ENCODE peak calls at places on chromosomes 5 and 9, in eight cellular contexts. One of them, this sample, is unnamed.

GRCh38 chr9:6777218-6777902 is 19.6 kb downstream of the KDM4C start:
- DNase-seq in tibial artery: no peak
- DNase-seq in mesothelial cell of epicardium: no peak
- DNase-seq in A673: no peak
- DNase-seq in adrenal gland: no peak
- DNase-seq in GM23338: peak; percentile 90
- DNase-seq in tibial nerve: no peak
- DNase-seq in heart right ventricle: no peak
- DNase-seq in this sample: no peak

GRCh38 chr5:1189269-1189668 is 12.1 kb upstream of the SLC6A19 start:
- DNase-seq in mesothelial cell of epicardium: no peak
- DNase-seq in A673: no peak
- DNase-seq in tibial nerve: no peak
- DNase-seq in GM23338: no peak
- DNase-seq in heart right ventricle: no peak
- DNase-seq in adrenal gland: no peak
- DNase-seq in tibial artery: no peak
- DNase-seq in this sample: no peak

GRCh38 chr9:137269231-137269772 is 8.2 kb upstream of the TOR4A start:
- DNase-seq in A673: no peak
- DNase-seq in tibial nerve: no peak
- DNase-seq in adrenal gland: peak; percentile 74
- DNase-seq in mesothelial cell of epicardium: no peak
- DNase-seq in tibial artery: peak; percentile 50
- DNase-seq in GM23338: no peak
- DNase-seq in heart right ventricle: peak; percentile 54
- DNase-seq in this sample: no peak

GRCh38 chr9:122336189-122336588 is 34.6 kb upstream of the PTGS1 start:
- DNase-seq in adrenal gland: no peak
- DNase-seq in A673: no peak
- DNase-seq in mesothelial cell of epicardium: no peak
- DNase-seq in heart right ventricle: no peak
- DNase-seq in tibial nerve: no peak
- DNase-seq in GM23338: no peak
- DNase-seq in tibial artery: no peak
- DNase-seq in this sample: no peak

GRCh38 chr5:57037355-57037754 is 85.4 kb upstream of the MIER3 start:
- DNase-seq in adrenal gland: peak; percentile 26
- DNase-seq in mesothelial cell of epicardium: no peak
- DNase-seq in A673: no peak
- DNase-seq in tibial nerve: no peak
- DNase-seq in tibial artery: no peak
- DNase-seq in GM23338: peak; percentile 68
- DNase-seq in heart right ventricle: no peak
- DNase-seq in this sample: no peak

GRCh38 chr9:35703906-35704672 is 14.4 kb upstream of the TPM2 start:
- DNase-seq in tibial nerve: no peak
- DNase-seq in heart right ventricle: peak; percentile 38
- DNase-seq in adrenal gland: no peak
- DNase-seq in mesothelial cell of epicardium: no peak
- DNase-seq in tibial artery: no peak
- DNase-seq in A673: no peak
- DNase-seq in GM23338: no peak
- DNase-seq in this sample: no peak

GRCh38 chr5:16945163-16945562 is 9.1 kb upstream of the MYO10 start:
- DNase-seq in heart right ventricle: no peak
- DNase-seq in tibial nerve: no peak
- DNase-seq in adrenal gland: no peak
- DNase-seq in A673: no peak
- DNase-seq in mesothelial cell of epicardium: no peak
- DNase-seq in tibial artery: no peak
- DNase-seq in GM23338: no peak
- DNase-seq in this sample: no peak

GRCh38 chr5:176754376-176754942 is 55.9 kb upstream of the UNC5A start:
- DNase-seq in heart right ventricle: no peak
- DNase-seq in tibial artery: no peak
- DNase-seq in tibial nerve: no peak
- DNase-seq in A673: no peak
- DNase-seq in adrenal gland: no peak
- DNase-seq in GM23338: no peak
- DNase-seq in mesothelial cell of epicardium: no peak
- DNase-seq in this sample: no peak

GRCh38 chr5:12316812-12317211 is 412.6 kb upstream of the CTNND2 start:
- DNase-seq in tibial artery: no peak
- DNase-seq in GM23338: no peak
- DNase-seq in adrenal gland: no peak
- DNase-seq in mesothelial cell of epicardium: no peak
- DNase-seq in heart right ventricle: no peak
- DNase-seq in A673: no peak
- DNase-seq in tibial nerve: no peak
- DNase-seq in this sample: no peak

GRCh38 chr5:116880150-116880549 is 305.5 kb upstream of the SEMA6A start:
- DNase-seq in adrenal gland: no peak
- DNase-seq in tibial nerve: no peak
- DNase-seq in heart right ventricle: no peak
- DNase-seq in GM23338: no peak
- DNase-seq in mesothelial cell of epicardium: no peak
- DNase-seq in tibial artery: no peak
- DNase-seq in A673: no peak
- DNase-seq in this sample: no peak

GRCh38 chr5:173890195-173890951 is 2.2 kb downstream of the CPEB4 start:
- DNase-seq in GM23338: peak; percentile 56
- DNase-seq in adrenal gland: peak; percentile 70
- DNase-seq in heart right ventricle: peak; percentile 42
- DNase-seq in tibial artery: no peak
- DNase-seq in tibial nerve: no peak
- DNase-seq in A673: no peak
- DNase-seq in mesothelial cell of epicardium: no peak
- DNase-seq in this sample: no peak

GRCh38 chr5:118701796-118702195 is 286.6 kb downstream of the DTWD2 start:
- DNase-seq in heart right ventricle: no peak
- DNase-seq in GM23338: no peak
- DNase-seq in tibial artery: no peak
- DNase-seq in mesothelial cell of epicardium: no peak
- DNase-seq in tibial nerve: no peak
- DNase-seq in adrenal gland: no peak
- DNase-seq in A673: no peak
- DNase-seq in this sample: no peak

GRCh38 chr5:90424245-90424644 is 14.7 kb upstream of the CETN3 start:
- DNase-seq in heart right ventricle: no peak
- DNase-seq in GM23338: no peak
- DNase-seq in mesothelial cell of epicardium: no peak
- DNase-seq in tibial nerve: no peak
- DNase-seq in tibial artery: no peak
- DNase-seq in adrenal gland: no peak
- DNase-seq in A673: no peak
- DNase-seq in this sample: no peak

GRCh38 chr5:90418214-90418613 is 8.7 kb upstream of the CETN3 start:
- DNase-seq in heart right ventricle: no peak
- DNase-seq in GM23338: no peak
- DNase-seq in A673: no peak
- DNase-seq in tibial nerve: no peak
- DNase-seq in adrenal gland: no peak
- DNase-seq in tibial artery: no peak
- DNase-seq in mesothelial cell of epicardium: no peak
- DNase-seq in this sample: no peak

DNA sequence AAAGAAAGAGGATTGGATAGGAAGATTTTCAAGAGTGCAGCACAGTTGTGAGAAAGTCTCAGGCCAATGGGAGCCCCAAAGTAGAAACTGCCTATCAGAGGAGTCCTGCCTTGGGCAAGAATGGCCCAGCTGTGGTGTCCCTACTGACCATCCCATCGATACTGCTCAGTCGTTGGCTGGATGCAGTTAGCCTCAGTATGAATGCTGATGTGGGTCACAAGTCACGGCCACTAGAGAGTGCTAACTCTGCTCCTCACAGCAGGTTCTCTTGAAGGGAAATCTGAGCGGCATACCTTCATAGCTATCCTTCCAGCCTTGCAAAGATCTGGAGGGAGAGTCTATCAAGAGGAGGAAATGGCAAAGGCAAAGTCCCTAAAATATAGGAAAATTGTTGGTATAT is 11.6 kb upstream of the CETN3 start:
- DNase-seq in A673: no peak
- DNase-seq in tibial artery: no peak
- DNase-seq in heart right ventricle: no peak
- DNase-seq in tibial nerve: no peak
- DNase-seq in mesothelial cell of epicardium: no peak
- DNase-seq in adrenal gland: no peak
- DNase-seq in GM23338: peak; percentile 83
- DNase-seq in this sample: no peak
- TF ChIP-seq CTCF in A673: no peak
- TF ChIP-seq CTCF in tibial artery: no peak
- TF ChIP-seq CTCF in heart right ventricle: no peak
- TF ChIP-seq CTCF in tibial nerve: no peak
- TF ChIP-seq CTCF in mesothelial cell of epicardium: no peak
- TF ChIP-seq CTCF in adrenal gland: no peak
- TF ChIP-seq CTCF in GM23338: peak; percentile 79
- TF ChIP-seq CTCF in this sample: no peak

DNA sequence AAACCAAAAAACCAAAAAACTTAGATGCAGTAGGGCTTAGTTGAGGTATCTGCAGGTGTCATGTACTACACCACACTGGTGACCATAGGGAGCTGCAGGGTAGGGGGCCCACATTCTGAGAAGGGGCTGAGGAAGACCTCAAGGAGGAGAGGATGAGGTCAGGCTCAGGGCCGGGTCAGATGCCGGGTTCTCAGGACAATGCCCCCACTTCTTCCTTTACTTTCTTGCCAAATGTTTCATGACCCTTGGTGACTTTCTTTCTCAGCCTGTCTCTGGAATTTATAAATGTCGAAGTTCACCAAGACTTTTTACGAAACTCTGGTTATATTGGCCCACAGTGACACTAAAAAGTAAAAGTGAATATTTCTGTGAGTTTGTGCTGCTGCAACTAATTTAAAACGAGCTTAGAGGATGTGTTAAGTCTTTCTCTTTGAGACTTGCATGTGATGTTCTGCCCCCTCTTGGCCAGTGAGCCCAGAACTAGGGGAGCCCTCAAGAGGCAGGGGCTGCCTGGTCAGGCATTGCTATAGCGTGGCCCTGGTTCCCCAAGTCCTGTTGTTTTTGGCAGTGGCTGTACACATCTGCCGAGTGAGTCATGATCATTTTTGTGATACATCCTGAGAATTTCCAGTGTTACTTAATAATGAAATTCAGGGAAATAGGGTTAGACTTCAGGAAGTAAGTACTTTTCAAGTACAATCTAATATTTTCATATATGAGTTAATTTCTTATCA is 11.2 kb downstream of the ACO1 start:
- DNase-seq in heart right ventricle: peak; percentile 50
- DNase-seq in tibial artery: peak; percentile 72
- DNase-seq in tibial nerve: peak; percentile 51
- DNase-seq in GM23338: peak; percentile 40
- DNase-seq in mesothelial cell of epicardium: no peak
- DNase-seq in adrenal gland: peak; percentile 82
- DNase-seq in A673: peak; percentile 10
- DNase-seq in this sample: no peak
- TF ChIP-seq CTCF in heart right ventricle: peak; percentile 39
- TF ChIP-seq CTCF in tibial artery: no peak
- TF ChIP-seq CTCF in tibial nerve: no peak
- TF ChIP-seq CTCF in GM23338: peak; percentile 53
- TF ChIP-seq CTCF in mesothelial cell of epicardium: no peak
- TF ChIP-seq CTCF in adrenal gland: no peak
- TF ChIP-seq CTCF in A673: no peak
- TF ChIP-seq CTCF in this sample: no peak

DNA sequence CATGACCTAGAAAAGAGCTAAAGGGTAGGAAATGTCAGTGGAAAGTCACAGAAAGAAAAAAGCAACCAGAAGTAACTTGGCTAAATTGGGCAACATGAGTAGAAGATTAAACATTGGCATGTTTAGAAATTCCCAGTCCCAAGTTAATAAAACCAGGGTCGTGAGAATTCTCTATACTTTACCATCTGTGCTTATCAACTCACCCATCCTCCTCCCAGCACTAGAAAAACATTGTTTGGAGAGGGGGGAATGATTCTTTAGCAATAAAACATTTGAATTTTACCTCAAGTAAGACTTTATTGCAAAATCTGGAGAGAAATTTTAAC is 79.6 kb downstream of the PRKACG start:
- DNase-seq in mesothelial cell of epicardium: no peak
- DNase-seq in heart right ventricle: no peak
- DNase-seq in tibial artery: no peak
- DNase-seq in A673: no peak
- DNase-seq in tibial nerve: no peak
- DNase-seq in adrenal gland: no peak
- DNase-seq in GM23338: no peak
- DNase-seq in this sample: no peak
- TF ChIP-seq CTCF in mesothelial cell of epicardium: no peak
- TF ChIP-seq CTCF in heart right ventricle: no peak
- TF ChIP-seq CTCF in tibial artery: no peak
- TF ChIP-seq CTCF in A673: no peak
- TF ChIP-seq CTCF in tibial nerve: no peak
- TF ChIP-seq CTCF in adrenal gland: no peak
- TF ChIP-seq CTCF in GM23338: no peak
- TF ChIP-seq CTCF in this sample: no peak

GRCh38 chr9:109455861-109456260 is 42.2 kb downstream of the PTPN3 start:
- DNase-seq in tibial artery: no peak
- DNase-seq in GM23338: peak; percentile 70
- DNase-seq in A673: no peak
- DNase-seq in adrenal gland: no peak
- DNase-seq in mesothelial cell of epicardium: no peak
- DNase-seq in tibial nerve: no peak
- DNase-seq in heart right ventricle: no peak
- DNase-seq in this sample: no peak

GRCh38 chr9:109460576-109460975 is 37.5 kb downstream of the PTPN3 start:
- DNase-seq in tibial artery: no peak
- DNase-seq in heart right ventricle: no peak
- DNase-seq in A673: no peak
- DNase-seq in mesothelial cell of epicardium: no peak
- DNase-seq in adrenal gland: no peak
- DNase-seq in tibial nerve: no peak
- DNase-seq in GM23338: no peak
- DNase-seq in this sample: no peak

GRCh38 chr9:109456811-109457210 is 41.3 kb downstream of the PTPN3 start:
- DNase-seq in A673: no peak
- DNase-seq in tibial nerve: no peak
- DNase-seq in mesothelial cell of epicardium: no peak
- DNase-seq in tibial artery: no peak
- DNase-seq in adrenal gland: no peak
- DNase-seq in heart right ventricle: no peak
- DNase-seq in GM23338: no peak
- DNase-seq in this sample: no peak

GRCh38 chr9:109458453-109459211 is 39.5 kb downstream of the PTPN3 start:
- DNase-seq in mesothelial cell of epicardium: no peak
- DNase-seq in adrenal gland: peak; percentile 36
- DNase-seq in tibial artery: no peak
- DNase-seq in tibial nerve: no peak
- DNase-seq in heart right ventricle: no peak
- DNase-seq in A673: no peak
- DNase-seq in GM23338: no peak
- DNase-seq in this sample: no peak

DNA sequence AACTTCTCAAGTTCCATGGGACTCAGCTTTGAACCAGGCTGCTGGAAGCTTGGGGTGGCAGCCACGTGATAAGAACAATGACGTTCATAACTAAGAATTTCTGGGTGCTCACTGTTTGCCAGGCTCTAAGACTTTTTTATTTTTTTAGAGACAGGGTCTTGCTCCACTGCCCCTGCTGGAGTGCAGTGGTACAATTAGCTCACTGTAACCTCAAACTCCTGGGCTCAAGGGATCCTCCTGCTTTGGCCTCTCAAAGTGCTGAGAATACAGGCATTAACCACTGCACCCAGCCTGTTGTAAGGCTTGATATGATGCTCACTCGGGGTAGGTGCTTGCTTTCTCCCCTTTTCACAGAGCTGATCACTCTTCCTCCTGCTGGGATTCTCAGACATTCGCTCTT is 38.7 kb downstream of the PTPN3 start:
- DNase-seq in tibial nerve: no peak
- DNase-seq in mesothelial cell of epicardium: no peak
- DNase-seq in adrenal gland: no peak
- DNase-seq in GM23338: no peak
- DNase-seq in A673: no peak
- DNase-seq in tibial artery: no peak
- DNase-seq in heart right ventricle: no peak
- DNase-seq in this sample: no peak
- TF ChIP-seq CTCF in tibial nerve: no peak
- TF ChIP-seq CTCF in mesothelial cell of epicardium: no peak
- TF ChIP-seq CTCF in adrenal gland: no peak
- TF ChIP-seq CTCF in GM23338: no peak
- TF ChIP-seq CTCF in A673: no peak
- TF ChIP-seq CTCF in tibial artery: no peak
- TF ChIP-seq CTCF in heart right ventricle: no peak
- TF ChIP-seq CTCF in this sample: no peak

This sample was measured in GM13977.